ENCODE peak calls at places on chromosomes 12 and 14, in eight cellular contexts. K is psoas muscle, I is HCT116, J is right cardiac atrium, E is upper lobe of right lung, H is omental fat pad, V is heart left ventricle, T is gastroesophageal sphincter. Q is an unnamed sample.

GRCh38 chr12:14290951-14291350 is 74.5 kb upstream of the ATF7IP start:
- ATAC-seq in E (no peak), I (no peak), T (no peak), V (no peak), K (no peak), H (no peak), J (no peak), Q (no peak)

GRCh38 chr12:62331306-62331705 is 71.1 kb downstream of the USP15 start:
- ATAC-seq in V (no peak), J (no peak), K (no peak), E (no peak), H (no peak), I (no peak), T (no peak), Q (no peak)

GRCh38 chr12:3453947-3454675 is 36.9 kb upstream of the PRMT8 start:
- ATAC-seq in H (no peak), K (no peak), J (peak; percentile 27), I (peak; percentile 75), V (no peak), T (no peak), E (peak; percentile 29), Q (peak; percentile 77)

GRCh38 chr14:92601757-92602417 is 88.3 kb downstream of the RIN3 start:
- ATAC-seq in I (no peak), J (peak; percentile 18), H (no peak), E (no peak), K (peak; percentile 72), V (no peak), T (peak; percentile 72), Q (no peak)

GRCh38 chr12:119783787-119784186 is 93.3 kb downstream of the CIT start:
- ATAC-seq in H (no peak), K (no peak), E (no peak), T (no peak), V (no peak), I (no peak), J (no peak), Q (no peak)

GRCh38 chr14:102872020-102872419 is 50.4 kb upstream of the AMN start:
- ATAC-seq in V (no peak), E (no peak), J (peak; percentile 49), I (no peak), T (no peak), H (no peak), K (peak; percentile 10), Q (no peak)

GRCh38 chr12:52258335-52258901 is 16.0 kb upstream of the KRT86 start:
- ATAC-seq in J (peak; percentile 35), E (peak; percentile 34), K (peak; percentile 46), H (peak; percentile 46), I (no peak), V (no peak), T (peak; percentile 33), Q (no peak)

GRCh38 chr12:105418821-105419291 is 88.4 kb downstream of the C12orf75 start:
- ATAC-seq in E (no peak), I (no peak), T (no peak), H (peak; percentile 18), K (no peak), V (no peak), J (no peak), Q (no peak)

GRCh38 chr14:49995162-49995561 is 102.3 kb downstream of the ARF6 start:
- ATAC-seq in H (no peak), I (no peak), J (no peak), K (no peak), T (no peak), V (no peak), E (no peak), Q (no peak)

GRCh38 chr14:93969082-93969828 is 7.1 kb downstream of the ASB2 start:
- ATAC-seq in K (peak; percentile 33), T (no peak), I (no peak), J (peak; percentile 24), E (no peak), V (no peak), H (no peak), Q (no peak)

GRCh38 chr14:66601932-66602578 is 94.1 kb downstream of the GPHN start:
- ATAC-seq in V (no peak), I (no peak), J (no peak), H (no peak), E (no peak), T (no peak), K (no peak), Q (no peak)

GRCh38 chr12:50786498-50787231 is 22.8 kb downstream of the ATF1 start:
- ATAC-seq in I (peak; percentile 92), V (no peak), T (peak; percentile 57), J (peak; percentile 19), E (peak; percentile 96), H (peak; percentile 89), K (peak; percentile 82), Q (peak; percentile 98)

GRCh38 chr12:16165506-16165905 is 112.0 kb downstream of the SLC15A5 start:
- ATAC-seq in I (peak; percentile 82), E (peak; percentile 83), T (peak; percentile 90), K (no peak), V (no peak), H (no peak), J (peak; percentile 90), Q (no peak)

GRCh38 chr12:46244273-46244672 is 24.6 kb downstream of the SLC38A1 start:
- ATAC-seq in I (no peak), V (no peak), T (no peak), E (no peak), K (no peak), J (no peak), H (no peak), Q (no peak)

GRCh38 chr12:56221233-56221756 is 427 bp downstream of the RNF41 start:
- ATAC-seq in K (no peak), T (peak; percentile 50), V (peak; percentile 10), H (peak; percentile 31), I (peak; percentile 1), J (peak; percentile 37), E (peak; percentile 34), Q (peak; percentile 1)

GRCh38 chr14:23915559-23915958 is 38.0 kb upstream of the DHRS4 start:
- ATAC-seq in V (no peak), J (no peak), T (no peak), K (no peak), E (no peak), H (no peak), I (no peak), Q (no peak)

GRCh38 chr12:27970391-27970980 is 2.0 kb downstream of the PTHLH start:
- ATAC-seq in T (peak; percentile 42), K (no peak), E (peak; percentile 8), J (peak; percentile 58), V (no peak), H (peak; percentile 72), I (peak; percentile 26), Q (peak; percentile 9)

Q was measured in esophagus mucosa.